ENCODE peak calls at places on chromosomes 11 and 22, in nine cellular contexts. X is epithelial cell of esophagus; H is hepatocyte; P is cardiac muscle cell; C is WTC11; G is CD4-positive, alpha-beta T cell; V is fibroblast of lung; K is dorsolateral prefrontal cortex; Q is GM13976. B is an unnamed sample.

GRCh38 chr22:32020117-32020516 is 22.9 kb upstream of the SLC5A1 start:
- DNase-seq in P (no peak), G (no peak), K (no peak), C (no peak), X (peak), H (peak), Q (no peak), V (peak), B (no peak)

GRCh38 chr11:59102259-59102765 is 4.7 kb upstream of the FAM111B start:
- DNase-seq in H (peak), Q (peak), X (peak), C (peak), G (peak), P (peak), K (peak), V (peak), B (peak)

GRCh38 chr11:10381730-10382129 is 73.3 kb upstream of the AMPD3 start:
- DNase-seq in C (no peak), K (no peak), P (no peak), H (no peak), V (peak), Q (no peak), X (no peak), G (no peak), B (no peak)

GRCh38 chr11:26276798-26277424 is 55.0 kb upstream of the ANO3 start:
- DNase-seq in V (peak), C (peak), P (peak), G (no peak), K (no peak), Q (peak), H (peak), X (peak), B (peak)

GRCh38 chr11:11157201-11157600 is 195.8 kb downstream of the CSNK2A3 start:
- DNase-seq in X (peak), V (no peak), K (no peak), P (peak), H (peak), G (peak), Q (no peak), C (peak), B (peak)

GRCh38 chr11:17650601-17650911 is 68.8 kb upstream of the MYOD1 start:
- DNase-seq in V (no peak), K (no peak), X (no peak), G (no peak), Q (no peak), H (no peak), C (no peak), P (no peak), B (no peak)

GRCh38 chr22:24994070-24994763 is 41.7 kb downstream of the KIAA1671 start:
- DNase-seq in K (no peak), X (peak), C (peak), G (no peak), P (peak), H (peak), Q (no peak), V (peak), B (no peak)

GRCh38 chr11:57288771-57289579 is 35.8 kb downstream of the TNKS1BP1 start:
- DNase-seq in P (no peak), Q (no peak), K (no peak), X (peak), G (no peak), C (no peak), V (peak), H (no peak), B (peak)

GRCh38 chr22:22787805-22788459 is 99.7 kb upstream of the IGLL5 start:
- DNase-seq in X (peak), C (peak), Q (peak), P (no peak), K (no peak), G (peak), V (peak), H (peak), B (peak)

GRCh38 chr11:3810951-3811350 is 2.6 kb downstream of the PGAP2 start:
- DNase-seq in C (no peak), H (no peak), Q (no peak), X (no peak), V (no peak), P (no peak), G (no peak), K (no peak), B (no peak)

GRCh38 chr22:20142711-20143621 is 7.9 kb downstream of the CCDC188 start:
- DNase-seq in P (no peak), X (no peak), V (no peak), G (no peak), K (no peak), C (no peak), H (no peak), Q (no peak), B (no peak)

GRCh38 chr11:18075444-18075843 is 29.4 kb upstream of the TPH1 start:
- DNase-seq in K (no peak), H (no peak), V (no peak), C (no peak), G (no peak), X (no peak), Q (no peak), P (no peak), B (no peak)

GRCh38 chr11:64120951-64121569 is 44.9 kb downstream of the MACROD1 start:
- DNase-seq in Q (no peak), K (no peak), H (no peak), P (no peak), X (peak), V (peak), C (no peak), G (no peak), B (no peak)

GRCh38 chr11:17653606-17654005 is 65.8 kb upstream of the MYOD1 start:
- DNase-seq in C (no peak), K (no peak), V (no peak), H (no peak), X (no peak), P (no peak), G (no peak), Q (peak), B (no peak)

GRCh38 chr11:131311746-131312145 is 58.7 kb upstream of the NTM start:
- DNase-seq in H (no peak), K (no peak), Q (no peak), V (no peak), C (no peak), G (no peak), X (peak), P (no peak), B (no peak)

GRCh38 chr22:27800250-27801131 is 1.1 kb downstream of the MN1 start:
- DNase-seq in G (no peak), X (peak), H (no peak), C (peak), K (no peak), P (peak), V (peak), Q (no peak), B (no peak)

GRCh38 chr22:21762712-21763581 is 27.4 kb upstream of the YPEL1 start:
- DNase-seq in P (no peak), H (no peak), Q (peak), G (no peak), C (no peak), K (no peak), X (peak), V (no peak), B (no peak)

GRCh38 chr11:92738281-92738680 is 231.2 kb upstream of the MTNR1B start:
- DNase-seq in H (no peak), K (no peak), X (no peak), C (no peak), P (no peak), G (no peak), Q (no peak), V (no peak), B (no peak)

GRCh38 chr11:72675221-72675620 is 999 bp upstream of the PDE2A start:
- DNase-seq in K (no peak), H (no peak), C (no peak), X (no peak), G (no peak), P (no peak), Q (no peak), V (no peak), B (no peak)

GRCh38 chr22:27380826-27381225 is 420.7 kb downstream of the MN1 start:
- DNase-seq in G (no peak), Q (no peak), X (no peak), C (no peak), H (no peak), K (no peak), V (no peak), P (no peak), B (no peak)

GRCh38 chr22:27097933-27098332 is 440.5 kb downstream of the MIAT start:
- DNase-seq in X (no peak), K (no peak), G (no peak), C (no peak), P (no peak), V (peak), Q (no peak), H (no peak), B (no peak)

GRCh38 chr11:9803685-9804413 is 140.0 kb downstream of the SWAP70 start:
- DNase-seq in X (peak), Q (no peak), C (no peak), P (no peak), H (peak), K (no peak), G (no peak), V (peak), B (no peak)

GRCh38 chr11:132278801-132279574 is 908.6 kb downstream of the NTM start:
- DNase-seq in C (no peak), V (peak), G (no peak), H (peak), P (no peak), Q (peak), X (peak), K (no peak), B (peak)

GRCh38 chr11:118142809-118143208 is 9.8 kb downstream of the SCN4B start:
- DNase-seq in K (no peak), V (no peak), P (no peak), G (no peak), H (peak), Q (no peak), X (peak), C (no peak), B (no peak)

GRCh38 chr11:114159802-114160588 is 100.5 kb downstream of the ZBTB16 start:
- DNase-seq in V (peak), C (peak), G (peak), X (peak), K (peak), P (peak), Q (peak), H (peak), B (peak)

GRCh38 chr11:123330071-123330470 is 100.0 kb upstream of the GRAMD1B start:
- DNase-seq in H (no peak), V (no peak), X (no peak), P (no peak), Q (no peak), K (no peak), G (no peak), C (no peak), B (no peak)

GRCh38 chr11:85672111-85672875 is 7.4 kb upstream of the CREBZF start:
- DNase-seq in X (no peak), Q (no peak), K (no peak), C (no peak), P (no peak), G (no peak), H (no peak), V (no peak), B (no peak)

GRCh38 chr11:1644601-1645356 is 15.2 kb downstream of the KRTAP5-5 start:
- DNase-seq in K (no peak), V (no peak), H (no peak), Q (no peak), C (no peak), P (no peak), X (no peak), G (no peak), B (no peak)

GRCh38 chr11:62543680-62544444 is 2.7 kb downstream of the AHNAK start:
- DNase-seq in K (no peak), C (no peak), Q (no peak), G (no peak), H (no peak), P (no peak), V (no peak), X (peak), B (no peak)

GRCh38 chr22:34943830-34944229 is 122.1 kb upstream of the ISX start:
- DNase-seq in H (no peak), G (no peak), K (no peak), P (no peak), C (no peak), V (no peak), X (no peak), Q (no peak), B (no peak)
- TF ChIP-seq CTCF in H (peak), G (no peak), K (no peak), P (no peak), C (no peak), V (no peak), X (no peak), Q (no peak), B (no peak)

GRCh38 chr22:46654426-46654825 is 34.2 kb downstream of the GRAMD4 start:
- DNase-seq in Q (no peak), G (no peak), V (no peak), H (no peak), X (no peak), K (no peak), C (no peak), P (no peak), B (no peak)

GRCh38 chr22:46651316-46651715 is 31.1 kb downstream of the GRAMD4 start:
- DNase-seq in V (no peak), C (no peak), X (no peak), K (no peak), G (no peak), P (no peak), H (no peak), Q (no peak), B (no peak)

GRCh38 chr22:46652081-46652929 is 32.1 kb downstream of the GRAMD4 start:
- DNase-seq in G (no peak), P (no peak), Q (no peak), X (no peak), C (no peak), V (peak), H (peak), K (no peak), B (no peak)

GRCh38 chr22:46653596-46653995 is 33.4 kb downstream of the GRAMD4 start:
- DNase-seq in V (no peak), X (peak), C (no peak), G (no peak), K (no peak), H (no peak), Q (peak), P (no peak), B (no peak)

GRCh38 chr22:46652930-46653331 is 32.7 kb downstream of the GRAMD4 start:
- DNase-seq in C (no peak), V (peak), P (no peak), H (peak), X (no peak), K (no peak), G (no peak), Q (no peak), B (no peak)
- TF ChIP-seq CTCF in C (no peak), V (no peak), P (no peak), H (no peak), X (no peak), K (no peak), G (no peak), Q (no peak), B (no peak)

GRCh38 chr11:108571001-108571400 is 22.6 kb downstream of the EXPH5 start:
- DNase-seq in V (no peak), K (no peak), H (no peak), C (no peak), X (peak), P (no peak), Q (no peak), G (no peak), B (no peak)
- TF ChIP-seq CTCF in V (no peak), K (no peak), H (no peak), C (no peak), X (no peak), P (no peak), Q (no peak), G (no peak), B (no peak)

GRCh38 chr22:38570841-38571364 is 920 bp upstream of the DMC1 start:
- DNase-seq in P (peak), K (peak), Q (peak), V (peak), H (peak), X (peak), G (peak), C (peak), B (peak)
- TF ChIP-seq CTCF in P (peak), K (no peak), Q (peak), V (no peak), H (peak), X (peak), G (no peak), C (no peak), B (no peak)

DNA sequence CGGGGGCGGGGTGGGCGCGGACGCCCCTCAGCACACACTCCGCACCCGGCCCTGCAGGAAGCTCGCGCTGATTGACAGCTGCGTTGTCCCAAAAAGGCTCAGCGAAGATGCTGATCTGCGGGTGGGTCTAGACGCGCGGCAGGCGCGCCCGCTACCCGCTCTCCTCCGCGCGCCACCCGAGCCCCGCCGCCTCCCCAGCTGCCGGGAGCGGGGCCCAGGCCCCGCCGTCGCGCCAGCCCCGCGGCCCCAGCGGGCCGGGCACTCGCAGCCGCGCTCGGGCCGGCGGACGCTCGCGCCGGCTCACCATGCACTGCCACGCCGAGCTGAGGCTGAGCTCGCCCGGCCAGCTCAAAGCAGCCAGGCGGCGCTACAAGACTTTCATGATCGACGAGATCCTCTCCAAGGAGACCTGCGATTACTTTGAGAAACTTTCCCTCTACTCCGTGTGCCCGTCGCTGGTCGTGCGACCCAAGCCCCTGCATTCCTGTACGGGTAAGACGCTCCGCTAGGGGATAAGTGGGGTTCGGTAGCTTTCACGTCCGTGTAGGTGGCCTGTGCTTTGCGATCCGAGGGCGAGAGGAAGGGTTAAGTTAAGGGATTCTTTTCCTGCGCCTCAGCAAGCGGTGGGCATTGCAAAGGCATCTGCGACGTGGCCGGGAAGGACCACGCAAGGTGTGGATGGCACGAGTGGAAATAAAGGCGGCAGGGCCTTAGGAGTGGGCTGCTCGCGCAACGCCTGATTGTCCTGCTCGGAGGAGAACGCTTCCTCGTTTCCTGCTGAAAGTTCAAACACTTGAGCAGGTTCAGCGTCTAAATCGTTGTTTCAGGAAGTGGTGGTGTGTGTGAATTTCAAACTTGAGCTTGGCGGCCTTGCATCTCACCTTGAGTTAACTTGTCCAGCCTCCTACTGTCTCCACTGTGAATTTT is at the start of gene BARX2:
- DNase-seq in C (peak), P (peak), G (no peak), K (no peak), H (peak), X (peak), Q (peak), V (peak), B (peak)
- TF ChIP-seq CTCF in C (no peak), P (peak), G (no peak), K (peak), H (peak), X (peak), Q (peak), V (peak), B (peak)

DNA sequence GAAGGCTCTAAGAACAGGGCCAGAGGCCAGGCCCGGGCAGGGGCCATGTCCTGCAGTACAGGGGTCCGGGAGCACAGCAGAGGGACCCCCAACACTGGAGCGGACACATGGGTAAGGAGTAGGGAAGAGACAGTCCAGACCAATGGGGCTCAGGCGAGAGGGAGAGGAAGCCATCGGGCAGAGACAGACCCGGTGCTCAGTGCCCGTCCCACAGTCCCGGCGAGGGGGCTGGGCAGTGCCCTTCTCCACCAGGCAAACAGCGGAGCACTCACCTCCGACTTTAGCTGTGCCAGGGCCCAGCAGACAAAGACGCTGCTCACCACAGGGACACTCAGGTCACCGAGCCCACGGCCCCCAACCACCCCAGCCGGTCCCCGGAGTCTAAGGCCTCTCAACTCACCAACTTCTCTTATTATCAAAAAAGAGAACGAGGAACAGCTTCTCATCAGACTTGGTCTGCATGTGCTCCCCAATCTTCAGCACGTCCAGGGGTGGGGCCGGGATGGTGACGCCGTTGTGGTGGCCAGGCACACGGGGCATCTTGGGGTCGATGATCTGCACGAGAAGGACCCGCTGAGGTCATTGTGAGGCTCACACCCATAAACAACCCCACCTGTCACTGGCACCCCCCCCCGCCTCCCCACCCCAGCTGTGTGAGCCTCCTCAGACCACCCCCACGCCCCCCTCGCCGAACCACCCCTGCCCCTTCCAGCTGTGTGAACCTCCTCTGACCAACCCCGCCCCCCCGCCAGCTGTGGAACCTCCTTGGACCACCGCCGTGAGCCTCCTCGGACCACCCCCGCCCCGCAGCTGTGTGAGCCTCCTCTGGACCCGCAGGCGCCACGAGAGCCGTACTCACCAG is 52.3 kb downstream of the BRD1 start:
- DNase-seq in Q (no peak), G (no peak), C (no peak), H (no peak), X (no peak), K (no peak), V (no peak), P (no peak), B (no peak)
- TF ChIP-seq CTCF in Q (no peak), G (no peak), C (no peak), H (no peak), X (no peak), K (no peak), V (no peak), P (no peak), B (no peak)

DNA sequence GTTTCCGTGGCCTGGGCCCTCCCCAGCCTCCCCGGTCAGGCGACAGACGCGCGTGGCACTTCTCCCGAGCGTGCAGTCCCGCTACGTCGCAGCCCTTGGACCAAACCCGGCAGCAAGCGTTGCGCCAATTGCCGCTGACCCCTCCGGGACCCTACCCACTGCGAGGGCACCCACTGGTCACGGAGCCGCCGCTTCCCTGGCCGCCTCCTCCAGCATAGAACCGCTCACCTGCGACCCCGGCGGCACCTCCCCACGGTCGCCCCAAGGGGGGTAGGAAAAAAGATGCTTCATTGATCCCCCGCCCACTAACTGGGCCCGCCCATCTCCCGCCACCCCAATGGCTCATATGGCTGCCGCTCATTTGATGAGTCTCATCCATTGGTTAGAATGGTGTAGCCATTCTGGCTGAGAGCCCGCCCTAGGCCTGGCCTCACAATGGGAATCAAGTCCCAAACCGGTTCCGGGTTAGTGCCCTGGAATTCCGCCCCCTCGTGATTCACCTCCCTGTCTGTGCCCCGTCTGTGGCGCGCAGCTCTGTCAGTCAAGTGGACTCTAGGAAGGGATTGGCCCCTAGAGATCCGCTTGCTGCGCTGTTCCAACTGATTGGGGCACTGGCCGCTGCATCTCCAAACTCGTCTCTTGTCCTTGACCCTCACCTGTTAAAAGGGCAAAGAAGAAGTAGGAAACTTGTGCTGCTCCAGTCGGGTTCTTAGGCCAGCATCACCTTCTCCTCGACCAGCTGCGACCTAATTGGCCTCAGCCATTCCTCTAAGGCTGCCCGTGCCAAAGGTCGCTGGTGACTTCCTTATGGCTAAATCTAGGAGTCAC is at the start of gene MSANTD4:
- DNase-seq in K (peak), G (peak), P (peak), V (peak), H (peak), X (peak), Q (peak), C (peak), B (peak)
- TF ChIP-seq CTCF in K (peak), G (no peak), P (no peak), V (no peak), H (no peak), X (no peak), Q (no peak), C (no peak), B (no peak)

B was measured in endothelial cell.